ENCODE peak calls at places on chromosomes 6 and 20, in five cellular contexts. One of them, this sample, is unnamed.

GRCh38 chr6:41713161-41713649 is 22.2 kb downstream of the TFEB start:
- DNase-seq in spleen: no peak
- DNase-seq in breast epithelium: peak; percentile 85
- DNase-seq in transverse colon: no peak
- DNase-seq in HepG2: no peak
- DNase-seq in this sample: peak; percentile 90

GRCh38 chr6:147067184-147067583 is 137.0 kb upstream of the STXBP5 start:
- DNase-seq in spleen: no peak
- DNase-seq in breast epithelium: no peak
- DNase-seq in transverse colon: no peak
- DNase-seq in HepG2: peak; percentile 51
- DNase-seq in this sample: no peak

GRCh38 chr6:165680975-165681374 is 17.9 kb upstream of the PDE10A start:
- DNase-seq in spleen: no peak
- DNase-seq in breast epithelium: no peak
- DNase-seq in transverse colon: no peak
- DNase-seq in HepG2: no peak
- DNase-seq in this sample: no peak

GRCh38 chr20:16576219-16576618 is 3.0 kb upstream of the KIF16B start:
- DNase-seq in spleen: no peak
- DNase-seq in breast epithelium: no peak
- DNase-seq in transverse colon: no peak
- DNase-seq in HepG2: no peak
- DNase-seq in this sample: no peak

GRCh38 chr6:107185570-107185969 is 70.3 kb upstream of the BEND3 start:
- DNase-seq in spleen: no peak
- DNase-seq in breast epithelium: no peak
- DNase-seq in transverse colon: no peak
- DNase-seq in HepG2: peak; percentile 29
- DNase-seq in this sample: no peak

GRCh38 chr6:122092366-122092765 is 307.1 kb upstream of the HSF2 start:
- DNase-seq in spleen: no peak
- DNase-seq in breast epithelium: no peak
- DNase-seq in transverse colon: no peak
- DNase-seq in HepG2: no peak
- DNase-seq in this sample: no peak

GRCh38 chr6:10416863-10417641 is 2.2 kb upstream of the TFAP2A start:
- DNase-seq in spleen: no peak
- DNase-seq in breast epithelium: no peak
- DNase-seq in transverse colon: no peak
- DNase-seq in HepG2: no peak
- DNase-seq in this sample: no peak

GRCh38 chr6:42120895-42121865 is 21.2 kb downstream of the C6orf132 start:
- DNase-seq in spleen: no peak
- DNase-seq in breast epithelium: peak; percentile 42
- DNase-seq in transverse colon: peak; percentile 34
- DNase-seq in HepG2: no peak
- DNase-seq in this sample: no peak

GRCh38 chr20:57259179-57260021 is 7.0 kb downstream of the BMP7 start:
- DNase-seq in spleen: no peak
- DNase-seq in breast epithelium: no peak
- DNase-seq in transverse colon: no peak
- DNase-seq in HepG2: no peak
- DNase-seq in this sample: no peak

GRCh38 chr6:47473791-47474351 is 3.7 kb upstream of the CD2AP start:
- DNase-seq in spleen: no peak
- DNase-seq in breast epithelium: no peak
- DNase-seq in transverse colon: no peak
- DNase-seq in HepG2: no peak
- DNase-seq in this sample: no peak

GRCh38 chr6:3568396-3569082 is 111.7 kb upstream of the SLC22A23 start:
- DNase-seq in spleen: no peak
- DNase-seq in breast epithelium: no peak
- DNase-seq in transverse colon: no peak
- DNase-seq in HepG2: peak; percentile 40
- DNase-seq in this sample: no peak

GRCh38 chr6:137819740-137820139 is 47.3 kb upstream of the TNFAIP3 start:
- DNase-seq in spleen: no peak
- DNase-seq in breast epithelium: no peak
- DNase-seq in transverse colon: no peak
- DNase-seq in HepG2: no peak
- DNase-seq in this sample: no peak

GRCh38 chr6:169345198-169345597 is 91.6 kb upstream of the THBS2 start:
- DNase-seq in spleen: no peak
- DNase-seq in breast epithelium: no peak
- DNase-seq in transverse colon: no peak
- DNase-seq in HepG2: no peak
- DNase-seq in this sample: no peak

GRCh38 chr6:29552512-29553051 is 7.0 kb downstream of the UBD start:
- DNase-seq in spleen: no peak
- DNase-seq in breast epithelium: no peak
- DNase-seq in transverse colon: no peak
- DNase-seq in HepG2: no peak
- DNase-seq in this sample: no peak

GRCh38 chr6:36852481-36853147 is 13.4 kb upstream of the CPNE5 start:
- DNase-seq in spleen: no peak
- DNase-seq in breast epithelium: no peak
- DNase-seq in transverse colon: no peak
- DNase-seq in HepG2: peak; percentile 78
- DNase-seq in this sample: no peak

GRCh38 chr6:159983641-159984080 is 14.8 kb downstream of the IGF2R start:
- DNase-seq in spleen: no peak
- DNase-seq in breast epithelium: no peak
- DNase-seq in transverse colon: no peak
- DNase-seq in HepG2: no peak
- DNase-seq in this sample: no peak

GRCh38 chr6:111920581-111920980 is 47.3 kb upstream of the FYN start:
- DNase-seq in spleen: no peak
- DNase-seq in breast epithelium: no peak
- DNase-seq in transverse colon: no peak
- DNase-seq in HepG2: no peak
- DNase-seq in this sample: no peak

GRCh38 chr6:108578595-108579038 is 17.9 kb downstream of the FOXO3 start:
- DNase-seq in spleen: no peak
- DNase-seq in breast epithelium: no peak
- DNase-seq in transverse colon: no peak
- DNase-seq in HepG2: no peak
- DNase-seq in this sample: no peak

GRCh38 chr20:19328676-19329075 is 116.2 kb downstream of the SLC24A3 start:
- DNase-seq in spleen: no peak
- DNase-seq in breast epithelium: no peak
- DNase-seq in transverse colon: no peak
- DNase-seq in HepG2: no peak
- DNase-seq in this sample: no peak

GRCh38 chr6:17431581-17431980 is 38.2 kb downstream of the CAP2 start:
- DNase-seq in spleen: no peak
- DNase-seq in breast epithelium: no peak
- DNase-seq in transverse colon: no peak
- DNase-seq in HepG2: peak; percentile 20
- DNase-seq in this sample: no peak

GRCh38 chr20:51497542-51498467 is 44.7 kb downstream of the NFATC2 start:
- DNase-seq in spleen: peak; percentile 80
- DNase-seq in breast epithelium: peak; percentile 47
- DNase-seq in transverse colon: no peak
- DNase-seq in HepG2: no peak
- DNase-seq in this sample: no peak

GRCh38 chr20:22320245-22320915 is 264.0 kb downstream of the FOXA2 start:
- DNase-seq in spleen: no peak
- DNase-seq in breast epithelium: no peak
- DNase-seq in transverse colon: no peak
- DNase-seq in HepG2: no peak
- DNase-seq in this sample: no peak

GRCh38 chr20:3510110-3510509 is 39.3 kb downstream of the ATRN start:
- DNase-seq in spleen: no peak
- DNase-seq in breast epithelium: no peak
- DNase-seq in transverse colon: no peak
- DNase-seq in HepG2: peak; percentile 87
- DNase-seq in this sample: no peak

GRCh38 chr20:46400828-46401477 is 5.5 kb downstream of the ELMO2 start:
- DNase-seq in spleen: no peak
- DNase-seq in breast epithelium: no peak
- DNase-seq in transverse colon: no peak
- DNase-seq in HepG2: no peak
- DNase-seq in this sample: no peak

GRCh38 chr6:33988121-33989015 is 157.5 kb downstream of the GRM4 start:
- DNase-seq in spleen: peak; percentile 45
- DNase-seq in breast epithelium: no peak
- DNase-seq in transverse colon: peak; percentile 55
- DNase-seq in HepG2: peak; percentile 96
- DNase-seq in this sample: no peak

GRCh38 chr6:15754706-15755079 is 91.9 kb upstream of the DTNBP1 start:
- DNase-seq in spleen: no peak
- DNase-seq in breast epithelium: no peak
- DNase-seq in transverse colon: no peak
- DNase-seq in HepG2: no peak
- DNase-seq in this sample: no peak

GRCh38 chr20:64233725-64234124 is 21.8 kb upstream of the PCMTD2 start:
- DNase-seq in spleen: peak; percentile 51
- DNase-seq in breast epithelium: no peak
- DNase-seq in transverse colon: no peak
- DNase-seq in HepG2: no peak
- DNase-seq in this sample: no peak

GRCh38 chr6:32973934-32974333 is 5.5 kb downstream of the BRD2 start:
- DNase-seq in spleen: no peak
- DNase-seq in breast epithelium: no peak
- DNase-seq in transverse colon: no peak
- DNase-seq in HepG2: no peak
- DNase-seq in this sample: no peak

GRCh38 chr20:51800769-51801219 is 1.5 kb downstream of the SALL4 start:
- DNase-seq in spleen: no peak
- DNase-seq in breast epithelium: no peak
- DNase-seq in transverse colon: no peak
- DNase-seq in HepG2: no peak
- DNase-seq in this sample: no peak

GRCh38 chr6:141624301-141624700 is 508.4 kb upstream of the GJE1 start:
- DNase-seq in spleen: no peak
- DNase-seq in breast epithelium: no peak
- DNase-seq in transverse colon: no peak
- DNase-seq in HepG2: no peak
- DNase-seq in this sample: no peak

DNA sequence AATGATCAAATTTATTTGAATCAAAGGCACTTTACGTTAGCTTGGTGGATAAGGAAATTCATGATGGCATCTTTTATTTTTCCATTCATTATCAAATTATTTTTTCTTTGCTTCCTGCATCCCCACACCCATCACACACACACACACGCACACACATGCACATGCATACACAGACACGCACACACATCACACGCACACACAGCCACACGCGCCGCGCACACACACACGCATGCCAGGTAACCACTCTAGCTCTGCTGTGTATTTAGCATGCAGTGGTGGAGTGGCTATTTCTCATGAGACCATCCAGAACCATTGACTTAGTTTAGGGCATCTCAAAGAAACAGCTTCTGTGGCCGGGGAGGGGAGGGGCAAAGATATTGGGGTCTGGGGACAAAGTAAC is 47.0 kb downstream of the GNAS start:
- DNase-seq in spleen: no peak
- DNase-seq in breast epithelium: no peak
- DNase-seq in transverse colon: no peak
- DNase-seq in HepG2: no peak
- DNase-seq in this sample: no peak
- H3K36me3 ChIP-seq in spleen: peaks cover 77% of the 10 kb centered on the region
- H3K36me3 ChIP-seq in breast epithelium: no peaks in the 10 kb centered on the region
- H3K36me3 ChIP-seq in transverse colon: no peaks in the 10 kb centered on the region
- H3K36me3 ChIP-seq in HepG2: peaks cover 40% of the 10 kb centered on the region
- H3K36me3 ChIP-seq in this sample: no peaks in the 10 kb centered on the region

GRCh38 chr6:56956481-56956880 is 1.6 kb downstream of the BEND6 start:
- DNase-seq in spleen: no peak
- DNase-seq in breast epithelium: no peak
- DNase-seq in transverse colon: no peak
- DNase-seq in HepG2: no peak
- DNase-seq in this sample: no peak

GRCh38 chr6:56954389-56955170 is at the start of gene BEND6:
- DNase-seq in spleen: peak; percentile 79
- DNase-seq in breast epithelium: no peak
- DNase-seq in transverse colon: peak; percentile 38
- DNase-seq in HepG2: peak; percentile 28
- DNase-seq in this sample: peak; percentile 77

GRCh38 chr6:56951049-56951816 is 3.7 kb upstream of the BEND6 start:
- DNase-seq in spleen: no peak
- DNase-seq in breast epithelium: no peak
- DNase-seq in transverse colon: no peak
- DNase-seq in HepG2: no peak
- DNase-seq in this sample: no peak

GRCh38 chr6:56955171-56956155 is 556 bp downstream of the BEND6 start:
- DNase-seq in spleen: peak; percentile 88
- DNase-seq in breast epithelium: peak; percentile 53
- DNase-seq in transverse colon: peak; percentile 88
- DNase-seq in HepG2: peak; percentile 83
- DNase-seq in this sample: peak; percentile 91

GRCh38 chr6:56953597-56954388 is 1.1 kb upstream of the BEND6 start:
- DNase-seq in spleen: no peak
- DNase-seq in breast epithelium: no peak
- DNase-seq in transverse colon: peak; percentile 8
- DNase-seq in HepG2: no peak
- DNase-seq in this sample: no peak
- TF ChIP-seq POLR2AphosphoS5 in spleen: no peak
- TF ChIP-seq POLR2AphosphoS5 in breast epithelium: no peak
- TF ChIP-seq POLR2AphosphoS5 in transverse colon: no peak
- TF ChIP-seq POLR2AphosphoS5 in HepG2: no peak
- TF ChIP-seq POLR2AphosphoS5 in this sample: no peak

GRCh38 chr20:25279403-25279802 is 31.5 kb downstream of the PYGB start:
- DNase-seq in spleen: peak; percentile 8
- DNase-seq in breast epithelium: peak; percentile 15
- DNase-seq in transverse colon: peak; percentile 16
- DNase-seq in HepG2: no peak
- DNase-seq in this sample: no peak
- H3K36me3 ChIP-seq in spleen: peaks cover 100% of the 10 kb centered on the region
- H3K36me3 ChIP-seq in breast epithelium: peaks cover 10% of the 10 kb centered on the region
- H3K36me3 ChIP-seq in transverse colon: no peaks in the 10 kb centered on the region
- H3K36me3 ChIP-seq in HepG2: peaks cover 63% of the 10 kb centered on the region
- H3K36me3 ChIP-seq in this sample: peaks cover 92% of the 10 kb centered on the region

DNA sequence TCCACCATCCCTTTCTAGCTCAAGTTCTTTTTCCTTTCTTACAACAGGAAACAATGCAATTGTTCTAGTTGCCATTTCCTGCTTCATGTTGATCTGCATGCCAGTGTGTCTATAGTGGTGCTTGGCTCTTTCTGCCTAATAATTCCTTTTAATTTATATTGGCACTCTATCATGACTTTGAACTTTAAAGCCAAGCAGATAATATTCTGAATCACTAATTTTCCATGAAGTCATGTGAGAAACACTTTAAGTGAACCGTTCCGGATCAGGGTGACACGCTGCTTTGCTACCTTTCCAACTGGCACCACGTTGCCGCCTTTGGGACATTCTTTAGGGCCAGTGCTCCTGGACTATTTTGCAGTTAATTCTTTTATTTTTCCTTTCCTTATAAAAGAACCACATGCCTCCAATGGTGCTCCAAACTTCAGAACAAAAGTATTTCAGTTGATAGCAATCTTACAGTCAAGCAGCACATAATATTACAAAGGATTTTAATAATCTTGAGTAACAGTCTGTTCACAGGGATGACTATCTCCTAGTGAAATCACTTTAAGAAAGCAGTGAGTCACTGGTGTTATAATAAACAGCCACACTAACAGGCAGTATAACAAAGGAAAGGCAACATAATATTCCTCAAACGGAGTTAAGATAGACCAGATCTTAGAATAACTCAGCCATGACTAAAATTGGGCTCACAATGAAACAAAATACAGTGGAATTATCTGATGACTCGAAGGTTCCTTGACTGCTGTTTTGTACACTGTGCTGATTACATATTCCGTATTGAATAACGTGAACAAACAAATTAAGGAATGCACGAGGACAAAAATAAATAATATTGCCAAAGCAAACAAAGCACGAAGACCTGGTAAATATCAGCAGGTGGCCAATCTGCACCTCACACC is 19.0 kb upstream of the BLOC1S5 start:
- DNase-seq in spleen: no peak
- DNase-seq in breast epithelium: no peak
- DNase-seq in transverse colon: no peak
- DNase-seq in HepG2: no peak
- DNase-seq in this sample: no peak
- TF ChIP-seq POLR2AphosphoS5 in spleen: no peak
- TF ChIP-seq POLR2AphosphoS5 in breast epithelium: no peak
- TF ChIP-seq POLR2AphosphoS5 in transverse colon: no peak
- TF ChIP-seq POLR2AphosphoS5 in HepG2: no peak
- TF ChIP-seq POLR2AphosphoS5 in this sample: no peak